ENCODE peak calls at places on chromosomes 7 and 10, in eight cellular contexts. A, K, Q, R, Z, S, X and I are unnamed samples.

GRCh38 chr7:158361326-158361946 is 226.2 kb downstream of the PTPRN2 start:
- DNase-seq in A (no peak), K (no peak), Q (no peak), R (no peak), Z (no peak), S (no peak), X (no peak), I (no peak)

GRCh38 chr10:118692911-118693310 is 61.9 kb downstream of the CACUL1 start:
- DNase-seq in A (no peak), K (no peak), Q (no peak), R (peak; percentile 94), Z (peak; percentile 92), S (no peak), X (no peak), I (no peak)

GRCh38 chr7:150406311-150406564 is 27.1 kb downstream of the ZNF775 start:
- DNase-seq in A (no peak), K (no peak), Q (no peak), R (no peak), Z (no peak), S (no peak), X (no peak), I (peak; percentile 71)

GRCh38 chr7:116334555-116334954 is 124.2 kb downstream of the TES start:
- DNase-seq in A (no peak), K (no peak), Q (no peak), R (no peak), Z (no peak), S (no peak), X (no peak), I (no peak)

GRCh38 chr7:105782391-105783063 is 93.9 kb downstream of the ATXN7L1 start:
- DNase-seq in A (no peak), K (no peak), Q (no peak), R (peak; percentile 79), Z (peak; percentile 78), S (no peak), X (no peak), I (no peak)

GRCh38 chr10:97651773-97652172 is 11.3 kb downstream of the PI4K2A start:
- DNase-seq in A (no peak), K (no peak), Q (no peak), R (no peak), Z (no peak), S (no peak), X (no peak), I (no peak)

GRCh38 chr10:71294091-71294561 is 24.9 kb upstream of the SLC29A3 start:
- DNase-seq in A (no peak), K (no peak), Q (no peak), R (no peak), Z (no peak), S (no peak), X (no peak), I (no peak)

GRCh38 chr10:83164134-83164533 is 975.2 kb upstream of the GHITM start:
- DNase-seq in A (no peak), K (no peak), Q (no peak), R (no peak), Z (no peak), S (no peak), X (no peak), I (no peak)

GRCh38 chr7:28703054-28703765 is 254.9 kb downstream of the TRIL start:
- DNase-seq in A (no peak), K (no peak), Q (no peak), R (no peak), Z (no peak), S (no peak), X (no peak), I (no peak)

GRCh38 chr7:593324-594115 is 73.9 kb upstream of the PDGFA start:
- DNase-seq in A (no peak), K (peak; percentile 51), Q (no peak), R (no peak), Z (no peak), S (no peak), X (no peak), I (no peak)

GRCh38 chr10:7704360-7704759 is 1.2 kb downstream of the ITIH2 start:
- DNase-seq in A (no peak), K (no peak), Q (no peak), R (no peak), Z (no peak), S (no peak), X (no peak), I (no peak)

GRCh38 chr7:143434660-143435059 is 8.6 kb upstream of the TAS2R60 start:
- DNase-seq in A (no peak), K (no peak), Q (peak; percentile 36), R (peak; percentile 57), Z (peak; percentile 60), S (no peak), X (no peak), I (no peak)

GRCh38 chr7:103009466-103010219 is 65.0 kb downstream of the FBXL13 start:
- DNase-seq in A (no peak), K (peak; percentile 6), Q (no peak), R (no peak), Z (no peak), S (no peak), X (no peak), I (no peak)

GRCh38 chr7:127838816-127839415 is 186.9 kb downstream of the SND1 start:
- DNase-seq in A (no peak), K (no peak), Q (no peak), R (no peak), Z (peak; percentile 32), S (no peak), X (no peak), I (no peak)

GRCh38 chr7:108109216-108109908 is 20.8 kb downstream of the LAMB4 start:
- DNase-seq in A (peak; percentile 7), K (peak; percentile 22), Q (no peak), R (no peak), Z (peak; percentile 35), S (no peak), X (no peak), I (peak; percentile 41)

GRCh38 chr7:45182856-45183710 is 25.5 kb downstream of the RAMP3 start:
- DNase-seq in A (no peak), K (no peak), Q (no peak), R (no peak), Z (no peak), S (no peak), X (no peak), I (no peak)

GRCh38 chr10:59847888-59848287 is 58.5 kb downstream of the CCDC6 start:
- DNase-seq in A (no peak), K (no peak), Q (no peak), R (no peak), Z (no peak), S (no peak), X (no peak), I (no peak)

GRCh38 chr7:149552778-149553177 is 55.2 kb upstream of the ZNF746 start:
- DNase-seq in A (no peak), K (no peak), Q (no peak), R (no peak), Z (no peak), S (no peak), X (no peak), I (no peak)

GRCh38 chr7:119943932-119944600 is 328.9 kb upstream of the KCND2 start:
- DNase-seq in A (no peak), K (no peak), Q (no peak), R (no peak), Z (no peak), S (no peak), X (no peak), I (peak; percentile 87)

GRCh38 chr7:138249975-138250374 is 173.7 kb downstream of the AKR1D1 start:
- DNase-seq in A (no peak), K (no peak), Q (no peak), R (no peak), Z (no peak), S (no peak), X (no peak), I (no peak)

GRCh38 chr10:74424565-74424964 is 273.5 kb downstream of the ADK start:
- DNase-seq in A (no peak), K (no peak), Q (no peak), R (no peak), Z (no peak), S (no peak), X (no peak), I (no peak)

GRCh38 chr10:112296908-112297331 is 13.7 kb downstream of the TECTB start:
- DNase-seq in A (no peak), K (no peak), Q (no peak), R (no peak), Z (no peak), S (no peak), X (no peak), I (no peak)

GRCh38 chr7:83484266-83484665 is 164.7 kb downstream of the SEMA3E start:
- DNase-seq in A (no peak), K (no peak), Q (no peak), R (no peak), Z (no peak), S (no peak), X (no peak), I (no peak)

GRCh38 chr7:20439786-20440185 is 109.1 kb downstream of the ITGB8 start:
- DNase-seq in A (no peak), K (no peak), Q (no peak), R (no peak), Z (no peak), S (no peak), X (no peak), I (no peak)